ENCODE peak calls at places on chromosome 19, in eight cellular contexts. U is ovary, F is AG04450, I is cardiac fibroblast, G is MCF 10A, H is nephron progenitor cell, C is WTC11, D is fibroblast of pulmonary artery. Z is an unnamed sample.

GRCh38 chr19:42042455-42043170 is 27.4 kb downstream of the GRIK5 start:
- DNase-seq in U (no peak), F (no peak), I (no peak), G (no peak), H (no peak), C (no peak), D (no peak), Z (no peak)

GRCh38 chr19:57241181-57241580 is 749 bp downstream of the ZNF805 start:
- DNase-seq in U (no peak), F (no peak), I (peak), G (peak), H (no peak), C (no peak), D (peak), Z (no peak)

GRCh38 chr19:15430526-15431120 is 11.8 kb upstream of the AKAP8L start:
- DNase-seq in U (no peak), F (no peak), I (no peak), G (no peak), H (no peak), C (no peak), D (no peak), Z (no peak)

GRCh38 chr19:18635831-18636182 is 1.0 kb upstream of the KLHL26 start:
- DNase-seq in U (no peak), F (no peak), I (no peak), G (no peak), H (no peak), C (no peak), D (no peak), Z (no peak)

GRCh38 chr19:56383826-56384605 is 9.3 kb downstream of the ZNF582 start:
- DNase-seq in U (no peak), F (no peak), I (peak), G (no peak), H (no peak), C (no peak), D (no peak), Z (peak)

GRCh38 chr19:33098023-33098652 is 17.2 kb downstream of the GPATCH1 start:
- DNase-seq in U (no peak), F (no peak), I (peak), G (peak), H (no peak), C (no peak), D (no peak), Z (no peak)

GRCh38 chr19:39842693-39843435 is 3.3 kb downstream of the FBL start:
- DNase-seq in U (no peak), F (no peak), I (no peak), G (no peak), H (no peak), C (no peak), D (no peak), Z (no peak)

GRCh38 chr19:41702208-41702651 is 6.2 kb upstream of the CEACAM5 start:
- DNase-seq in U (no peak), F (no peak), I (peak), G (peak), H (no peak), C (no peak), D (peak), Z (peak)

GRCh38 chr19:43524922-43525835 is 1.8 kb downstream of the ETHE1 start:
- DNase-seq in U (peak), F (no peak), I (peak), G (peak), H (peak), C (peak), D (peak), Z (no peak)

GRCh38 chr19:16400911-16401675 is 70.7 kb downstream of the EPS15L1 start:
- DNase-seq in U (no peak), F (no peak), I (no peak), G (no peak), H (no peak), C (no peak), D (no peak), Z (no peak)

GRCh38 chr19:48149430-48149829 is 20.7 kb downstream of the LIG1 start:
- DNase-seq in U (no peak), F (no peak), I (no peak), G (no peak), H (no peak), C (no peak), D (peak), Z (no peak)

GRCh38 chr19:17807731-17808316 is 12.9 kb downstream of the B3GNT3 start:
- DNase-seq in U (no peak), F (no peak), I (no peak), G (no peak), H (no peak), C (no peak), D (no peak), Z (no peak)

GRCh38 chr19:49188626-49189200 is 31.1 kb downstream of the TRPM4 start:
- DNase-seq in U (no peak), F (no peak), I (no peak), G (no peak), H (no peak), C (no peak), D (no peak), Z (no peak)

GRCh38 chr19:45474191-45474940 is 6.6 kb downstream of the FOSB start:
- DNase-seq in U (no peak), F (no peak), I (no peak), G (no peak), H (no peak), C (no peak), D (peak), Z (no peak)

GRCh38 chr19:44512326-44513298 is 12.3 kb upstream of the ZNF180 start:
- DNase-seq in U (no peak), F (peak), I (peak), G (peak), H (peak), C (peak), D (peak), Z (peak)

GRCh38 chr19:42244452-42245220 is 2.2 kb upstream of the GSK3A start:
- DNase-seq in U (peak), F (peak), I (peak), G (peak), H (peak), C (peak), D (peak), Z (peak)

GRCh38 chr19:51699170-51699569 is 6.0 kb downstream of the SPACA6 start:
- DNase-seq in U (no peak), F (no peak), I (no peak), G (no peak), H (no peak), C (no peak), D (no peak), Z (no peak)

GRCh38 chr19:36771275-36772231 is 1.1 kb downstream of the ZNF850 start:
- DNase-seq in U (peak), F (peak), I (peak), G (no peak), H (peak), C (peak), D (peak), Z (peak)

GRCh38 chr19:47405197-47405550 is 14.2 kb downstream of the MEIS3 start:
- DNase-seq in U (no peak), F (no peak), I (no peak), G (no peak), H (no peak), C (no peak), D (no peak), Z (no peak)

GRCh38 chr19:903266-903797 is 9.7 kb downstream of the R3HDM4 start:
- DNase-seq in U (no peak), F (no peak), I (no peak), G (no peak), H (peak), C (no peak), D (no peak), Z (no peak)

GRCh38 chr19:5971714-5972354 is 6.1 kb downstream of the RANBP3 start:
- DNase-seq in U (no peak), F (no peak), I (no peak), G (no peak), H (no peak), C (no peak), D (no peak), Z (no peak)

GRCh38 chr19:53980553-53981407 is 10.7 kb upstream of the CACNG6 start:
- DNase-seq in U (no peak), F (no peak), I (peak), G (peak), H (peak), C (peak), D (peak), Z (no peak)

GRCh38 chr19:46381746-46382345 is 31.5 kb downstream of the CCDC8 start:
- DNase-seq in U (no peak), F (no peak), I (no peak), G (no peak), H (no peak), C (no peak), D (no peak), Z (no peak)

GRCh38 chr19:48900477-48901452 is 653 bp downstream of the NUCB1 start:
- DNase-seq in U (no peak), F (no peak), I (peak), G (no peak), H (no peak), C (no peak), D (peak), Z (peak)

GRCh38 chr19:57002195-57002601 is 117.6 kb upstream of the USP29 start:
- DNase-seq in U (no peak), F (no peak), I (no peak), G (no peak), H (no peak), C (no peak), D (no peak), Z (no peak)

GRCh38 chr19:47765522-47766358 is 12.8 kb upstream of the SELENOW start:
- DNase-seq in U (peak), F (no peak), I (peak), G (peak), H (peak), C (peak), D (peak), Z (peak)

GRCh38 chr19:43814663-43815352 is 12.3 kb upstream of the ZNF283 start:
- DNase-seq in U (no peak), F (no peak), I (no peak), G (no peak), H (no peak), C (no peak), D (no peak), Z (no peak)

GRCh38 chr19:8367327-8368001 is 3.5 kb downstream of the ANGPTL4 start:
- DNase-seq in U (peak), F (peak), I (peak), G (peak), H (peak), C (peak), D (peak), Z (peak)

GRCh38 chr19:14826006-14826405 is 9.0 kb downstream of the OR7A5 start:
- DNase-seq in U (no peak), F (no peak), I (no peak), G (peak), H (no peak), C (no peak), D (no peak), Z (no peak)

GRCh38 chr19:8512991-8513686 is 828 bp downstream of the ZNF414 start:
- DNase-seq in U (no peak), F (no peak), I (no peak), G (no peak), H (no peak), C (no peak), D (no peak), Z (no peak)

GRCh38 chr19:19296953-19297689 is 23.2 kb downstream of the SUGP1 start:
- DNase-seq in U (no peak), F (no peak), I (no peak), G (no peak), H (no peak), C (no peak), D (no peak), Z (no peak)

GRCh38 chr19:40266111-40266510 is 19.0 kb downstream of the AKT2 start:
- DNase-seq in U (no peak), F (no peak), I (no peak), G (no peak), H (no peak), C (no peak), D (no peak), Z (no peak)

GRCh38 chr19:31988256-31988655 is 357.2 kb upstream of the ZNF507 start:
- DNase-seq in U (no peak), F (no peak), I (no peak), G (no peak), H (no peak), C (no peak), D (no peak), Z (no peak)
- TF ChIP-seq CTCF in U (no peak), F (no peak), I (no peak), G (no peak), H (no peak), C (no peak), D (no peak), Z (no peak)

DNA sequence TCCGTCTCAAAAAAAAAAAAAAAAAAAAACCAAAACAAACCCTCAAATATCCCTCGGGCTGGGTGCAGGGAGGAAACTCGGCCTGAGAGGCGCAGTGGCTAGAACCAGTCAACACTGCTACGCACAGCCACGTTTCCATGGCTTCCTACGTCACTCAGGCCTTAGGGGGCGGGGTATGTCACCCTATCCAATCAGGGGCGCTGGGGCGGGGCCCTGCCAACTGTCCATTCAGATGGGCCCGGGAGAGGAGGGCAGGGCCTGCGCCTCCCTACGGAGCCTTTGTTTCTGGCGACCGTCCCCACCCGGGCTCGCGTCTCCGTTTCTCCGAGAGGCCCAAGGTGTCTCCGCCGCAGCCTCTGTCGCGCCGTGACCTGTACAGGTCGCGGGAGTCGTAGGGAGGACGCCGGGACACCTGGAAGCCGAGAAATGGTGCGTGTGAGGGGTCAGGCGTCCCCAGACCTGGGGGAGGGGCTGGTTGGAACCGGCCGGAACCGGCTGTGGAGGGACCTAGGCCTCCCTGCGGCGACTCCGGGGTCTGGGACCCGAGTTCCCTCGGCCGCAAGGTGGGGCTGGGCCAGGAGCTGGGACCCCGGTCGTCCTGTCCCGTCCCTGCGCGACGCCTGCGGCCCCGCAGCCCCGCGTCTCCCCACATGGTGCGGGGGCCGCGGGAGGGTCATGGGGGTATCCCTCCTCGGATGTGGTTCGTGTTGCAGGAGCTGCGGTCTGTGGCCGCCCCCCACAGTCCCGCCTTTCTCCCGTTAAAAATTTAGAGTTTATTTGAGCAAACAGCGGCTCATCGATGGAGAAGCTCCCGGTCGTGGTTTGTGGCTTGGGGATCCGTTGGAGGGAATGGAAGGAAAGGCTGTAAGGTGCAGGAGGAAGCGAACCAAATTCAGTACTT is at the start of gene ZNF627:
- DNase-seq in U (peak), F (peak), I (peak), G (peak), H (peak), C (peak), D (peak), Z (peak)
- TF ChIP-seq CTCF in U (no peak), F (peak), I (no peak), G (peak), H (no peak), C (no peak), D (peak), Z (peak)

DNA sequence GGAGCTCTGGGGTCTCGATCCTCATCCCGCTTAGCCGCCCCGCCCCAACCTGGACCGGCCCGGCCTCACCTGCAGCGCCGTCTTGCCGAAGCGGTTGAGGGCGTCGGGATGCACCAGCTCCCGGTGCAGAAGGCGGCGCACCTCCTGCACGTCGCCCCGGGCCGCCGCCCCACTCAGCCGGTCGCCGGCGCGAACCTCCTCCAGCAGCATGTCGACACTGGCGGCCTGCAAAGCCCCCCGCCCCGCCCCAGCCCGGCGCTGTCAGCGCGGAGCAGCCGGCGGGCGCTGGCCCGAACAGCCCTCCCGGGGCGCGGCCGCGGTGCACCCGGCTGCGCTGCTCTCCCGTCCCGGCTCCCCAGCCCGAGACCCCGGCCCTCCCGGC is 344 bp downstream of the CDKN2D start:
- DNase-seq in U (no peak), F (no peak), I (no peak), G (peak), H (no peak), C (peak), D (no peak), Z (no peak)
- TF ChIP-seq CTCF in U (no peak), F (no peak), I (no peak), G (peak), H (no peak), C (no peak), D (no peak), Z (no peak)

GRCh38 chr19:3528539-3529211 is 10.3 kb upstream of the TEKTIP1 start:
- DNase-seq in U (no peak), F (no peak), I (no peak), G (no peak), H (no peak), C (no peak), D (no peak), Z (no peak)

GRCh38 chr19:3528080-3528479 is 10.9 kb upstream of the TEKTIP1 start:
- DNase-seq in U (no peak), F (no peak), I (no peak), G (no peak), H (no peak), C (no peak), D (no peak), Z (no peak)

GRCh38 chr19:3527250-3527910 is 11.6 kb upstream of the TEKTIP1 start:
- DNase-seq in U (no peak), F (no peak), I (no peak), G (no peak), H (no peak), C (no peak), D (no peak), Z (no peak)

GRCh38 chr19:3525052-3525451 is 13.9 kb upstream of the TEKTIP1 start:
- DNase-seq in U (no peak), F (no peak), I (no peak), G (no peak), H (no peak), C (no peak), D (no peak), Z (no peak)

GRCh38 chr19:3526507-3527244 is 12.3 kb upstream of the TEKTIP1 start:
- DNase-seq in U (no peak), F (no peak), I (no peak), G (no peak), H (no peak), C (no peak), D (no peak), Z (no peak)
- TF ChIP-seq CTCF in U (no peak), F (peak), I (peak), G (no peak), H (peak), C (peak), D (no peak), Z (peak)

GRCh38 chr19:13095934-13096890 is 6.4 kb downstream of the LYL1 start:
- DNase-seq in U (peak), F (no peak), I (no peak), G (no peak), H (peak), C (peak), D (no peak), Z (no peak)
- TF ChIP-seq CTCF in U (no peak), F (no peak), I (no peak), G (no peak), H (peak), C (no peak), D (peak), Z (peak)

DNA sequence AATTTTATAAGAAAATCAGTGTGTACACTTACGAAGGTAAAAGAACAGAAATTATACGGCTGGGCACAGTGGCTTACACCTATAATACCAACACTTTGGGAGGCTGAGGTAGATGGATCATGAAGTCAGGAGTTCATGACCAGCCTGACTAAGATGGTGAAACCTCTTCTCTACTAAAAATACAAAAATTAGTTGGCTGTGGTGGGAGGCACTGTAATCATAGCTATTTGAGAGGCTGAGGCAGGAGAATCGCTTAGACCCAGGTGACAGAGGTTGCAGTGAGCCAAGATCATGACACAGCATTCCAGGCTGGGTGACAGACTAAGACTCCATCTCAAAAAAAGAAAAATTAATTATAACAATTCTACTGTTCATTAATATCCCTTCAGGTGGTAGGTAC is 151.9 kb downstream of the ZNF737 start:
- DNase-seq in U (no peak), F (no peak), I (no peak), G (no peak), H (no peak), C (no peak), D (no peak), Z (no peak)
- TF ChIP-seq CTCF in U (no peak), F (no peak), I (no peak), G (no peak), H (no peak), C (no peak), D (no peak), Z (no peak)

DNA sequence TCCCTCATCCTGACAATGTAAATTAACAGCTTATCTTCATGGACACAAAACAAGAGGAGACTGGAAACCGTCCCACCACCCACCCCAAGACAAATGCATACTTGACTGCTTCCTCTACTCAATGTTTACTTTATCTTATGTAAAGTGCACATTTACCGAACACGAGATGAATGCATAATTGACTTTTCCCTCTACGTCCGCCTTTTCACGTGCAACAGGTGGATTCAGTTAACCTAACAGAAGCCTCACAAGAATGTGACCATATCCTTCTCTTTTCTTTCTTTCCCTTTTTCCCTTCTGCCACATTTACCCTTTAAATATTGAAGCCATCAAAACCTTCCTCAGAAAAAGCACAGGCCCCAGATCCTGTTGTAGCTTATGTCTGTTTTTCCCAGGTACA is 468.0 kb downstream of the UQCRFS1 start:
- DNase-seq in U (no peak), F (no peak), I (no peak), G (no peak), H (no peak), C (no peak), D (no peak), Z (no peak)
- TF ChIP-seq CTCF in U (no peak), F (no peak), I (no peak), G (no peak), H (no peak), C (no peak), D (no peak), Z (no peak)

DNA sequence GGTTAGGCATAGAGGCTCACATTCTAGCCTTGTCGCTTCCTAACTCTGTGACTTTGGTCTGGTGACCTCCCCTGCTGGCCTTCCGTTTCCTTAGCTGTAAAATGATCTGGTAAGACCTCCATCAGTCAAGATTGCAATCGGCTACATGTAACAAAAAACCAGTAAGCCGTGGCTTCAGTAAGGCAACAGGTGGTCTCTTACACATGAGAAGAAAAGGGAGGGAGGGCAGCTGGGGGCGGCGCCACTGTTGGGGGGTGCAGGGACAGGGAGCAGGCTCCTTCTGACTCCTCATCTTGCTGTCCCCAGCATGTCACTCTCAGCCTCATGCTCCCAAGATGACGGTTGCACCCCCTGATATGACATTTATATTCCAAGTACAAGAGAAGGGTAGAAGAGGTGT is 148.0 kb downstream of the SIPA1L3 start:
- DNase-seq in U (no peak), F (no peak), I (no peak), G (no peak), H (peak), C (no peak), D (no peak), Z (no peak)
- TF ChIP-seq CTCF in U (no peak), F (no peak), I (no peak), G (no peak), H (no peak), C (no peak), D (no peak), Z (no peak)

Z was measured in HFFc6.